ENCODE peak calls at places on chromosome 10, in four cellular contexts. N is cardiac muscle cell, L is adipocyte, E is PC-9. Y is an unnamed sample.

GRCh38 chr10:58943234-58943633 is 233.2 kb upstream of the PHYHIPL start:
- DNase-seq in E (no peak), N (no peak), L (no peak), Y (no peak)

GRCh38 chr10:32983333-32983909 is 25.4 kb upstream of the ITGB1 start:
- DNase-seq in L (peak; percentile 92), N (peak; percentile 87), E (peak; percentile 75), Y (peak; percentile 91)

GRCh38 chr10:13489035-13489434 is 39.8 kb downstream of the BEND7 start:
- DNase-seq in E (no peak), L (no peak), N (no peak), Y (no peak)

GRCh38 chr10:76559889-76560215 is 1077.8 kb downstream of the KCNMA1 start:
- DNase-seq in L (peak; percentile 58), N (no peak), E (no peak), Y (no peak)

GRCh38 chr10:21648040-21648439 is 114.0 kb downstream of the MLLT10 start:
- DNase-seq in E (no peak), L (no peak), N (no peak), Y (no peak)

GRCh38 chr10:56605043-56605442 is 244.0 kb upstream of the ZWINT start:
- DNase-seq in E (no peak), L (no peak), N (no peak), Y (no peak)

GRCh38 chr10:100878291-100878910 is 34.4 kb upstream of the SLF2 start:
- DNase-seq in E (peak; percentile 43), N (peak; percentile 81), L (peak; percentile 88), Y (peak; percentile 74)

GRCh38 chr10:86295351-86295750 is 71.2 kb downstream of the GRID1 start:
- DNase-seq in E (no peak), L (no peak), N (no peak), Y (no peak)

GRCh38 chr10:99329891-99330674 is 927 bp downstream of the CNNM1 start:
- DNase-seq in N (peak; percentile 27), L (peak; percentile 54), E (no peak), Y (no peak)

GRCh38 chr10:121172406-121172805 is 321.2 kb downstream of the WDR11 start:
- DNase-seq in N (no peak), L (no peak), E (no peak), Y (no peak)

GRCh38 chr10:19977097-19977521 is 160.9 kb downstream of the PLXDC2 start:
- DNase-seq in L (no peak), N (no peak), E (no peak), Y (no peak)

GRCh38 chr10:5809541-5810154 is 3.6 kb downstream of the GDI2 start:
- DNase-seq in N (no peak), L (peak; percentile 18), E (no peak), Y (no peak)

GRCh38 chr10:5805680-5806079 is 7.6 kb downstream of the GDI2 start:
- DNase-seq in E (no peak), N (no peak), L (no peak), Y (no peak)

GRCh38 chr10:5800782-5801181 is 12.5 kb downstream of the GDI2 start:
- DNase-seq in L (no peak), E (peak; percentile 37), N (no peak), Y (no peak)

GRCh38 chr10:5806745-5807144 is 6.5 kb downstream of the GDI2 start:
- DNase-seq in L (no peak), N (no peak), E (no peak), Y (no peak)

DNA sequence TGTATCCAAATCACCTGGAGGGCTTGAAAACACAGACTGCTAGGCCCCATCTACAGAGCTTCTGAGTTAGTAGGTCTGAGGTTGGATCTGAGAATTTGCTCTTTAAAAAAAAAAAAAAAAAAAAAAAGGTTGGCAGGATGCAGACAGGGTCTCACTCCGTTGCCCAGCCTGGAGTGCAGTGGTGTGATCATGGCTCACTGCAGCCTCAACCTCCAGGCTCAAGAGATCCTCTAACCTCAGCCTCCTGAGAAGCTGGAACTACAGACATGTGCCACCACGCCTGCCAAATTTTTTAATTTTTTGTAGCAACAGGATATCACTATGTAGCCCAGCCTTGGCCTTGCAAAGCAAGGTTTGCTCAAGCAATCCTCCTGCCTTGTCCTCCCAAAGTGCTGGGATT is 8.0 kb downstream of the GDI2 start:
- DNase-seq in N (no peak), L (no peak), E (no peak), Y (no peak)
- H3K36me3 ChIP-seq in N (no peaks in the 10 kb centered on the region), L (peaks cover 3% of the 10 kb centered on the region), E (peaks cover 3% of the 10 kb centered on the region), Y (peaks cover 53% of the 10 kb centered on the region)

GRCh38 chr10:4011136-4011812 is 226.3 kb upstream of the KLF6 start:
- DNase-seq in N (no peak), L (no peak), E (no peak), Y (no peak)
- H3K36me3 ChIP-seq in N (no peaks in the 10 kb centered on the region), L (no peaks in the 10 kb centered on the region), E (no peaks in the 10 kb centered on the region), Y (no peaks in the 10 kb centered on the region)

DNA sequence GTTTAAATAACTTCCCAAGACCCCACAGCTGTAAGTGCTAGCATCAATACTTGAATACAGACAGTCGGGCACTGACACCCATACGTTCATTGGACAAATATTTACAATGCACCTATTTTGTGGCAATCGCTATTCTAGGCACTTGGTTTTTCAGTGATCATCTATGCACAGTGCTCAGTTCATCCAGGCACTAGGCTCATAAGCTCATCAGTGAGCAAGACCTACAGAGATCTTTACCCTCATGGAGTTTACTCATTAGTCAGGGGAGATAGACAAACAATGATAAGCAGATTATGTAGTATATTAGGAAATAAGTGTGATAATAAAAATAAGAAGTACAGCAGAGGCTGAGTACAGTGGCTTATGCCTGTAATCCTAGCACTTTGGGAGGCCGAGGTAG is 7.6 kb upstream of the DHTKD1 start:
- DNase-seq in N (no peak), E (no peak), L (no peak), Y (no peak)
- H3K36me3 ChIP-seq in N (no peaks in the 10 kb centered on the region), E (no peaks in the 10 kb centered on the region), L (no peaks in the 10 kb centered on the region), Y (no peaks in the 10 kb centered on the region)

DNA sequence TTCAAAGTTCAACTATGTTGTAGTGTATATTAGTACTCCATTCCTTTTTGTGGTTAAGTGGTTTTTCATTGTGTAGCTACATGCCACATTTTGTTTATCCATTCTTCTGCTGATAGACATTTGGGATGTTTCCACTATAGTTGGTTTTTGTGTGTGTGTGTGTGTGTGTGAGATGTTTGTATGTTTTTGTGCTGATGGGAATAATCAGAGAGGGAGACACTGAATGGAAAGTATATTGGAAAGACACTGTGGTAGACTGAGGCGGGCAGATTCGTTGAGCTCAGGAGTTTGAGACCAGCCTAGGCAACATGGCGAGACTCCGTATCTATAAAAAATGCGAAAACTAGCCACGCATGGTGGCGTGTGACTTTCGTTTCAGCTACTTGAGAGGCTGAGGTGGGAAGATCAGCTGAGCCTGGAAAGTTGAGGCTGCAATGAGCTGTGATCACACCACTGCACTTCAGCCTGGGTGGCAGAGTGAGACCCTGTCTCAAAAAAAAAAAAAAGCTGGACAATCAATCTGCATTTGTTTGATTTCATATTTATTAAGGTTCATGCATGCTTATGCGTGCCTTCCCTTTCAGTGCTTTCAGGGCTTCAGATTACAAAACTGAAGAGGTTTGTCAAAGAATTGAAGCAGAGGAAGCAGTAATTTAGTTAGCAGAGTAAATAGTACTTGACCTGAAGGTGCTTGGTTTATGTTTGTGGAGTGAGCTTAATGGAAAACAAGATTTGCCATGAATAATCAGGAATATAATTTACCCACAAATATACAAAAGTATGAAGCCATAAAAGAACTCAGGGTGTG is 14.7 kb downstream of the SEC24C start:
- DNase-seq in N (no peak), L (no peak), E (no peak), Y (no peak)
- H3K36me3 ChIP-seq in N (peaks cover 54% of the 10 kb centered on the region), L (peaks cover 66% of the 10 kb centered on the region), E (peaks cover 50% of the 10 kb centered on the region), Y (peaks cover 75% of the 10 kb centered on the region)

DNA sequence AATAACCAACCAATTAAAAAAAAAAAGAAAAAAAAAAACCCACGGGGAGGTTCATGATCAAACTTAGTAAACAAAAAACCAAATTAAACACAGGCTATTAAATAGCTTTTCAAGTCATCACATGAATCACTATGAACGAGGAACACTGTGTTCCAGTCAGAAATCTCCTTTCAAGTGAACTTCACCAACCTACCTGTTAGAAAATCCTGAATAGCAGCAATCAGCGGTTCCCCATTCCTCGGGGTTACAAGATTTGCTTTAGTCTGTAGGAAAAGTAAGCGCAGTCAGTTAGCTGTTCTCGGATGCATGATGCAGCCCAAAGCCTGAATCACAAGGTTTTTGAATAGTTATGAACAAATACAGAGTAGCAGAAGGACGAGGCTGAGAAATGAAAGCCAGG is 19.0 kb downstream of the POLR3A start:
- DNase-seq in N (no peak), L (no peak), E (peak; percentile 30), Y (no peak)
- H3K36me3 ChIP-seq in N (peaks cover 66% of the 10 kb centered on the region), L (peaks cover 90% of the 10 kb centered on the region), E (peaks cover 79% of the 10 kb centered on the region), Y (peaks cover 93% of the 10 kb centered on the region)

DNA sequence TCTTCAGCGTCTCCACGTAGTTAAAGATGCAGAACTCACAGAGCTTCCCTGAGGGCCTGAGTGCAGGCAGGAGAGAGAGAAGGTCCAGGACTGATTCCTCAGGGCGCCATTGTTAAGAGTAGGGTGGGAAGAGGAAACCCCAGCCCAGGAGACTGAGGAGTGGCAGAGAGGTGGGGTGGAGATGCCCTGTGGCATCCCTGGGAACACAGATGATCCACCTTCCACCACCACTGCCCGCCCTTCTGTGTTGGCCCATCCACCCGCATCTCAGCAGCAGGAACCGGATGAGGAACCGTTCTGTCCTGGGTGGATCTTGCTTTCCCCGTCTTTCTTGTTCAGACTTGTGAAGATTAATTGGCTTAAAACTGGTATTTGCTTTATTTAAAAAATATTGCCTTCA is 48.3 kb downstream of the PFKP start:
- DNase-seq in L (no peak), E (no peak), N (no peak), Y (no peak)
- H3K36me3 ChIP-seq in L (peaks cover 33% of the 10 kb centered on the region), E (peaks cover 9% of the 10 kb centered on the region), N (peaks cover 76% of the 10 kb centered on the region), Y (peaks cover 95% of the 10 kb centered on the region)

DNA sequence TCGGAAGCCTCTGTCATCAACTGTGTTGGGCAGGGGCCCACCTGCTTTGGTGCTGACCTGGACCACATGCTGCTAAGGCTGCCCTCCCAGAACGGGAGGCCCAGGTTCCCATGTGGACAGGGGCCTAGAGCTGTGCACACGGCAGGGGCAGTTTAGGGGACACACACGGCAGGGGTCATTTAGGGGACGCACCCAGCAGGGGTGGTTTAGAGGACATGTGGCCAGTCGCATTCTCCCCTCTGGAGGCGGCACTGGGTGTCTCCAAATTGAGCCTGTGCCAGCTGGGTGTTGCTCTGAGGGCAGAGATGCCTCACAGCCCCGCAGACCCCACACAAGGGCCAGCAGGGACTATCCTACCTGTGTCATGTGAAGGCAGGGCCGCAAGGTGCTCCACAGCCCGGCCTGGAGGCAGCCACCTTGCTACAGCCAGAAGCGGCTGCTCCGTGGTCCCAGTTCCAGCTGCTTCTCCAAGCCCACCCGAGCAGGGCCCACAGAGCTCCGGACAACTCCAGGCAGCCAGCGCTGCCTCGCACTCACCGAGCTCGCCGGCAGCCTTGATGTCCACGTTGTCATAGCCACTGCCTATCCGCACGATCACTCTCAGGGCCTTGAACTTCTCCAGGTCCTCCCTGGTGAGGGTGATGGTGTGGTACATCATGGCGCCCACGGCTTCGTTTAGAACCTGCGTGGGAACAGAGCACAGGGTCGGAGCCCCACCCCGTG is 60.7 kb downstream of the ZRANB1 start:
- DNase-seq in E (no peak), N (no peak), L (no peak), Y (no peak)
- H3K36me3 ChIP-seq in E (no peaks in the 10 kb centered on the region), N (peaks cover 17% of the 10 kb centered on the region), L (peaks cover 17% of the 10 kb centered on the region), Y (peaks cover 73% of the 10 kb centered on the region)

GRCh38 chr10:112429654-112430230 is 17.0 kb downstream of the ZDHHC6 start:
- DNase-seq in N (no peak), E (no peak), L (no peak), Y (no peak)
- H3K36me3 ChIP-seq in N (peaks cover 41% of the 10 kb centered on the region), E (peaks cover 3% of the 10 kb centered on the region), L (peaks cover 97% of the 10 kb centered on the region), Y (peaks cover 43% of the 10 kb centered on the region)